ENCODE peak calls at places on chromosome 22, in five cellular contexts. One of them, this sample, is unnamed.

GRCh38 chr22:48635825-48636224 is 1191.8 kb downstream of the BRD1 start:
- DNase-seq in fibroblast of lung: no peak
- DNase-seq in right atrium auricular region: no peak
- DNase-seq in foreskin fibroblast: no peak
- DNase-seq in brain microvascular endothelial cell: no peak
- DNase-seq in this sample: no peak

GRCh38 chr22:28976588-28976987 is 85.0 kb downstream of the C22orf31 start:
- DNase-seq in right atrium auricular region: no peak
- DNase-seq in foreskin fibroblast: peak
- DNase-seq in fibroblast of lung: peak
- DNase-seq in brain microvascular endothelial cell: peak
- DNase-seq in this sample: peak

GRCh38 chr22:46003271-46004091 is 26.5 kb upstream of the WNT7B start:
- DNase-seq in brain microvascular endothelial cell: no peak
- DNase-seq in right atrium auricular region: no peak
- DNase-seq in fibroblast of lung: no peak
- DNase-seq in foreskin fibroblast: no peak
- DNase-seq in this sample: no peak

GRCh38 chr22:23183107-23183698 is 2.9 kb downstream of the BCR start:
- DNase-seq in right atrium auricular region: peak
- DNase-seq in brain microvascular endothelial cell: peak
- DNase-seq in fibroblast of lung: peak
- DNase-seq in foreskin fibroblast: peak
- DNase-seq in this sample: peak

GRCh38 chr22:46977656-46978343 is 215.3 kb downstream of the TBC1D22A start:
- DNase-seq in foreskin fibroblast: no peak
- DNase-seq in right atrium auricular region: no peak
- DNase-seq in fibroblast of lung: no peak
- DNase-seq in brain microvascular endothelial cell: no peak
- DNase-seq in this sample: no peak

GRCh38 chr22:44722611-44723010 is 20.6 kb downstream of the PRR5 start:
- DNase-seq in fibroblast of lung: no peak
- DNase-seq in foreskin fibroblast: no peak
- DNase-seq in brain microvascular endothelial cell: no peak
- DNase-seq in right atrium auricular region: no peak
- DNase-seq in this sample: no peak

GRCh38 chr22:47550524-47551437 is 788.3 kb downstream of the TBC1D22A start:
- DNase-seq in brain microvascular endothelial cell: no peak
- DNase-seq in foreskin fibroblast: no peak
- DNase-seq in right atrium auricular region: peak
- DNase-seq in fibroblast of lung: no peak
- DNase-seq in this sample: no peak

GRCh38 chr22:46706060-46706459 is 32.0 kb downstream of the CERK start:
- DNase-seq in fibroblast of lung: no peak
- DNase-seq in right atrium auricular region: no peak
- DNase-seq in foreskin fibroblast: no peak
- DNase-seq in brain microvascular endothelial cell: no peak
- DNase-seq in this sample: no peak

GRCh38 chr22:23675502-23676415 is 15.1 kb upstream of the RGL4 start:
- DNase-seq in foreskin fibroblast: no peak
- DNase-seq in right atrium auricular region: no peak
- DNase-seq in brain microvascular endothelial cell: no peak
- DNase-seq in fibroblast of lung: no peak
- DNase-seq in this sample: peak

GRCh38 chr22:25048659-25049657 is 96.4 kb downstream of the KIAA1671 start:
- DNase-seq in brain microvascular endothelial cell: peak
- DNase-seq in foreskin fibroblast: no peak
- DNase-seq in fibroblast of lung: peak
- DNase-seq in right atrium auricular region: peak
- DNase-seq in this sample: peak

GRCh38 chr22:17120711-17121234 is 387 bp downstream of the TMEM121B start:
- DNase-seq in fibroblast of lung: peak
- DNase-seq in foreskin fibroblast: no peak
- DNase-seq in right atrium auricular region: no peak
- DNase-seq in brain microvascular endothelial cell: no peak
- DNase-seq in this sample: no peak

GRCh38 chr22:44707752-44708151 is 5.7 kb downstream of the PRR5 start:
- DNase-seq in right atrium auricular region: no peak
- DNase-seq in brain microvascular endothelial cell: no peak
- DNase-seq in foreskin fibroblast: no peak
- DNase-seq in fibroblast of lung: peak
- DNase-seq in this sample: no peak

GRCh38 chr22:45083659-45084305 is 74.0 kb upstream of the PHF21B start:
- DNase-seq in foreskin fibroblast: peak
- DNase-seq in fibroblast of lung: peak
- DNase-seq in right atrium auricular region: no peak
- DNase-seq in brain microvascular endothelial cell: no peak
- DNase-seq in this sample: no peak

GRCh38 chr22:34800265-34800664 is 265.7 kb upstream of the ISX start:
- DNase-seq in foreskin fibroblast: no peak
- DNase-seq in fibroblast of lung: peak
- DNase-seq in brain microvascular endothelial cell: no peak
- DNase-seq in right atrium auricular region: no peak
- DNase-seq in this sample: peak

GRCh38 chr22:27686534-27686933 is 115.0 kb downstream of the MN1 start:
- DNase-seq in right atrium auricular region: peak
- DNase-seq in foreskin fibroblast: peak
- DNase-seq in fibroblast of lung: peak
- DNase-seq in brain microvascular endothelial cell: peak
- DNase-seq in this sample: peak

GRCh38 chr22:45645526-45646414 is 25.9 kb upstream of the ATXN10 start:
- DNase-seq in foreskin fibroblast: peak
- DNase-seq in fibroblast of lung: no peak
- DNase-seq in right atrium auricular region: peak
- DNase-seq in brain microvascular endothelial cell: peak
- DNase-seq in this sample: peak

GRCh38 chr22:23774922-23775436 is 2.3 kb downstream of the MMP11 start:
- DNase-seq in foreskin fibroblast: no peak
- DNase-seq in fibroblast of lung: peak
- DNase-seq in right atrium auricular region: no peak
- DNase-seq in brain microvascular endothelial cell: peak
- DNase-seq in this sample: peak

GRCh38 chr22:44301039-44301438 is 11.7 kb downstream of the SHISAL1 start:
- DNase-seq in brain microvascular endothelial cell: no peak
- DNase-seq in fibroblast of lung: no peak
- DNase-seq in right atrium auricular region: no peak
- DNase-seq in foreskin fibroblast: no peak
- DNase-seq in this sample: no peak

GRCh38 chr22:19449422-19449767 is 1.9 kb upstream of the C22orf39 start:
- DNase-seq in brain microvascular endothelial cell: no peak
- DNase-seq in fibroblast of lung: no peak
- DNase-seq in foreskin fibroblast: no peak
- DNase-seq in right atrium auricular region: no peak
- DNase-seq in this sample: no peak

GRCh38 chr22:17239156-17239701 is 20.0 kb upstream of the ADA2 start:
- DNase-seq in right atrium auricular region: no peak
- DNase-seq in fibroblast of lung: no peak
- DNase-seq in brain microvascular endothelial cell: no peak
- DNase-seq in foreskin fibroblast: no peak
- DNase-seq in this sample: no peak

GRCh38 chr22:24427500-24428164 is at the start of gene ADORA2A:
- DNase-seq in foreskin fibroblast: no peak
- DNase-seq in right atrium auricular region: no peak
- DNase-seq in fibroblast of lung: no peak
- DNase-seq in brain microvascular endothelial cell: no peak
- DNase-seq in this sample: no peak

GRCh38 chr22:46057762-46058420 is 80.9 kb upstream of the WNT7B start:
- DNase-seq in fibroblast of lung: peak
- DNase-seq in foreskin fibroblast: no peak
- DNase-seq in brain microvascular endothelial cell: no peak
- DNase-seq in right atrium auricular region: no peak
- DNase-seq in this sample: no peak

GRCh38 chr22:34669001-34669400 is 397.0 kb upstream of the ISX start:
- DNase-seq in fibroblast of lung: peak
- DNase-seq in brain microvascular endothelial cell: no peak
- DNase-seq in foreskin fibroblast: no peak
- DNase-seq in right atrium auricular region: no peak
- DNase-seq in this sample: no peak

GRCh38 chr22:26302726-26303125 is 126.3 kb upstream of the ASPHD2 start:
- DNase-seq in brain microvascular endothelial cell: no peak
- DNase-seq in fibroblast of lung: no peak
- DNase-seq in foreskin fibroblast: no peak
- DNase-seq in right atrium auricular region: no peak
- DNase-seq in this sample: no peak

GRCh38 chr22:44583854-44584253 is 85.8 kb upstream of the RTL6 start:
- DNase-seq in foreskin fibroblast: no peak
- DNase-seq in brain microvascular endothelial cell: no peak
- DNase-seq in fibroblast of lung: no peak
- DNase-seq in right atrium auricular region: no peak
- DNase-seq in this sample: no peak

GRCh38 chr22:26489447-26490036 is 5.9 kb downstream of the SRRD start:
- DNase-seq in fibroblast of lung: no peak
- DNase-seq in foreskin fibroblast: no peak
- DNase-seq in right atrium auricular region: no peak
- DNase-seq in brain microvascular endothelial cell: no peak
- DNase-seq in this sample: no peak

GRCh38 chr22:17303840-17304779 is 65.2 kb upstream of the CECR2 start:
- DNase-seq in fibroblast of lung: no peak
- DNase-seq in right atrium auricular region: no peak
- DNase-seq in brain microvascular endothelial cell: no peak
- DNase-seq in foreskin fibroblast: no peak
- DNase-seq in this sample: no peak

GRCh38 chr22:19448076-19448607 is 631 bp upstream of the C22orf39 start:
- DNase-seq in foreskin fibroblast: peak
- DNase-seq in right atrium auricular region: no peak
- DNase-seq in brain microvascular endothelial cell: peak
- DNase-seq in fibroblast of lung: peak
- DNase-seq in this sample: peak

GRCh38 chr22:49138250-49138790 is 689.4 kb downstream of the BRD1 start:
- DNase-seq in fibroblast of lung: no peak
- DNase-seq in foreskin fibroblast: no peak
- DNase-seq in right atrium auricular region: no peak
- DNase-seq in brain microvascular endothelial cell: no peak
- DNase-seq in this sample: no peak

GRCh38 chr22:49763696-49764095 is 64.0 kb downstream of the BRD1 start:
- DNase-seq in brain microvascular endothelial cell: no peak
- DNase-seq in foreskin fibroblast: no peak
- DNase-seq in fibroblast of lung: no peak
- DNase-seq in right atrium auricular region: no peak
- DNase-seq in this sample: no peak

GRCh38 chr22:23591203-23591791 is 11.2 kb upstream of the IGLL1 start:
- DNase-seq in fibroblast of lung: peak
- DNase-seq in foreskin fibroblast: peak
- DNase-seq in right atrium auricular region: no peak
- DNase-seq in brain microvascular endothelial cell: peak
- DNase-seq in this sample: peak

GRCh38 chr22:28024422-28024888 is 105.4 kb upstream of the PITPNB start:
- DNase-seq in foreskin fibroblast: no peak
- DNase-seq in fibroblast of lung: no peak
- DNase-seq in right atrium auricular region: peak
- DNase-seq in brain microvascular endothelial cell: no peak
- DNase-seq in this sample: no peak

GRCh38 chr22:40939202-40939601 is 12.0 kb upstream of the RBX1 start:
- DNase-seq in foreskin fibroblast: no peak
- DNase-seq in brain microvascular endothelial cell: no peak
- DNase-seq in fibroblast of lung: no peak
- DNase-seq in right atrium auricular region: no peak
- DNase-seq in this sample: no peak

GRCh38 chr22:43467171-43467570 is 55.4 kb downstream of the MPPED1 start:
- DNase-seq in foreskin fibroblast: no peak
- DNase-seq in right atrium auricular region: no peak
- DNase-seq in fibroblast of lung: no peak
- DNase-seq in brain microvascular endothelial cell: no peak
- DNase-seq in this sample: peak

GRCh38 chr22:45129703-45130524 is 33.8 kb upstream of the NUP50 start:
- DNase-seq in fibroblast of lung: no peak
- DNase-seq in foreskin fibroblast: no peak
- DNase-seq in brain microvascular endothelial cell: no peak
- DNase-seq in right atrium auricular region: no peak
- DNase-seq in this sample: no peak

GRCh38 chr22:48555606-48556005 is 1272.1 kb downstream of the BRD1 start:
- DNase-seq in foreskin fibroblast: no peak
- DNase-seq in right atrium auricular region: no peak
- DNase-seq in brain microvascular endothelial cell: no peak
- DNase-seq in fibroblast of lung: no peak
- DNase-seq in this sample: no peak

GRCh38 chr22:37661160-37661924 is 2.8 kb downstream of the PDXP start:
- DNase-seq in right atrium auricular region: no peak
- DNase-seq in fibroblast of lung: peak
- DNase-seq in brain microvascular endothelial cell: peak
- DNase-seq in foreskin fibroblast: peak
- DNase-seq in this sample: peak
- H3K4me3 ChIP-seq in right atrium auricular region: no peak
- H3K4me3 ChIP-seq in fibroblast of lung: no peak
- H3K4me3 ChIP-seq in brain microvascular endothelial cell: peak
- H3K4me3 ChIP-seq in foreskin fibroblast: peak
- H3K4me3 ChIP-seq in this sample: no peak

DNA sequence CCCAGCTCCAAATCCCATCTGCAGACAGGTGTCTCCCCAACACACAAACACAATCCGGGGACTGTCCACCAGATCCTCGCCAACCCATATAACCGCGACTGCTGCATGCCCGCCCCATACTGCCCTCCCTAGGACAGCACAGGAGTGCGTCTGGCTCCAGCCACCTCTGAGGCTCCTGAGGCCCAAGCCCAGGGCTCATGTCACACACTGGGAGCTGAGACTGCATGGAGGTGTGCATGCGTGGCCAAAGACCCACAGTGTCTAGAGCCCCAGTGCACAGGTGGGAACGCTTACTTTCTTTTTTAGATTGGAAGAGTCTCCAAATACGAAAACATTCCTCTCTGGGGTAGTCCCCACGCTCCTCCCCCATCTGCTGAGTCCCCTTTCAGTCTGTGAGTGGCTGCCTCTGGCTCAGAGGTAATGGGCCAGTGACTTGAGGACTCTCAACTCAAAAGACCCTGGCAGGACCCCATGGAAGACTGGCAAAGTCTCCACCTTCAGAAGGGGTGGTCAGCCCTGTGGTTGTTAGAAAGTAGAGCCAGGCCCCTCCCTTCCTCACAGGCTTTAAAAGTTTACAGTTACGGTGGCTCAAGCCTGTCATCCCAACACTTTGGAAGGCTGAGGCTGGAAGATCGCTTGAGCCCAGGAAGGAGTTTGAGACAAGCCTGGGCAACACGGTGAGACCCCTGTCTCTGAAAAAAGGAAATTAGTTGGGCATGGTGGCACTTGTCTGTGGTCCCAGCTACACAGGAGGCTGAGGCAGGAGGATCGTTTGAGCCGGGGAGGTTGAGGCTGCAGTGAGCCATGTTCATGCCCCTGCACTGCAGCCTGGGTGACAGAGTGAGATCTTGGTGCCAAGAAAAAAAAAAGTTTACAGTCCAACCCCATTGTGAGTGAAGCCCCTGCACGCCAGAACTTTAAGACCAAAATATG is 2.3 kb downstream of the CBX7 start:
- DNase-seq in brain microvascular endothelial cell: no peak
- DNase-seq in foreskin fibroblast: no peak
- DNase-seq in right atrium auricular region: no peak
- DNase-seq in fibroblast of lung: no peak
- DNase-seq in this sample: no peak
- TF ChIP-seq CTCF in brain microvascular endothelial cell: no peak
- TF ChIP-seq CTCF in foreskin fibroblast: no peak
- TF ChIP-seq CTCF in right atrium auricular region: no peak
- TF ChIP-seq CTCF in fibroblast of lung: no peak
- TF ChIP-seq CTCF in this sample: no peak

GRCh38 chr22:41998361-41999261 is at the start of gene WBP2NL:
- DNase-seq in brain microvascular endothelial cell: peak
- DNase-seq in foreskin fibroblast: peak
- DNase-seq in fibroblast of lung: peak
- DNase-seq in right atrium auricular region: peak
- DNase-seq in this sample: peak
- H3K4me3 ChIP-seq in brain microvascular endothelial cell: peak
- H3K4me3 ChIP-seq in foreskin fibroblast: peak
- H3K4me3 ChIP-seq in fibroblast of lung: peak
- H3K4me3 ChIP-seq in right atrium auricular region: peak
- H3K4me3 ChIP-seq in this sample: peak

GRCh38 chr22:21033895-21034294 is 1.5 kb upstream of the SLC7A4 start:
- DNase-seq in foreskin fibroblast: no peak
- DNase-seq in right atrium auricular region: no peak
- DNase-seq in brain microvascular endothelial cell: no peak
- DNase-seq in fibroblast of lung: no peak
- DNase-seq in this sample: peak
- TF ChIP-seq CTCF in foreskin fibroblast: no peak
- TF ChIP-seq CTCF in right atrium auricular region: no peak
- TF ChIP-seq CTCF in brain microvascular endothelial cell: no peak
- TF ChIP-seq CTCF in fibroblast of lung: no peak
- TF ChIP-seq CTCF in this sample: no peak

This sample was measured in choroid plexus epithelial cell.